ENCODE peak calls at places on chromosomes 7 and 10, in ten cellular contexts. G is PC-9, C is GM23338, F is GM23248, N is PC-3, Q is HCT116, P is MM.1S, L is SK-N-SH, W is hepatocyte, O is Karpas-422. X is an unnamed sample. For H3K9me2, the result is how much of the 10 kb centered on the place peaks cover.

GRCh38 chr10:31399631-31400030 is 80.6 kb downstream of the ZEB1 start:
- DNase-seq in L (no peak), C (no peak), P (no peak), F (peak), O (no peak), Q (no peak), W (no peak), N (peak), G (no peak), X (no peak)

GRCh38 chr10:62790571-62790970 is 13.9 kb upstream of the ADO start:
- DNase-seq in O (no peak), W (no peak), G (no peak), F (no peak), P (no peak), N (no peak), C (no peak), L (no peak), Q (no peak), X (no peak)

GRCh38 chr7:35701287-35701686 is 6.4 kb upstream of the HERPUD2 start:
- DNase-seq in W (no peak), P (peak), G (no peak), N (no peak), C (no peak), Q (no peak), F (no peak), O (peak), L (no peak), X (peak)

GRCh38 chr10:69317175-69318086 is 39.1 kb downstream of the HK1 start:
- DNase-seq in G (peak), O (peak), F (no peak), C (no peak), P (no peak), W (no peak), L (no peak), N (peak), Q (no peak), X (peak)

GRCh38 chr10:5963591-5963990 is 13.8 kb downstream of the IL15RA start:
- DNase-seq in L (no peak), P (no peak), F (no peak), W (no peak), Q (no peak), N (no peak), O (no peak), C (no peak), G (no peak), X (no peak)

GRCh38 chr10:116960066-116960465 is 44.9 kb downstream of the SHTN1 start:
- DNase-seq in W (no peak), L (no peak), F (peak), C (no peak), O (no peak), Q (no peak), N (no peak), P (no peak), G (no peak), X (no peak)

GRCh38 chr10:76881477-76882220 is 756.0 kb downstream of the KCNMA1 start:
- DNase-seq in F (peak), G (no peak), P (peak), W (no peak), O (no peak), L (no peak), C (no peak), N (no peak), Q (no peak), X (no peak)

GRCh38 chr10:12492016-12492415 is 142.7 kb downstream of the CAMK1D start:
- DNase-seq in O (no peak), L (no peak), P (no peak), F (no peak), W (no peak), Q (no peak), C (no peak), G (no peak), N (no peak), X (no peak)

GRCh38 chr7:6489612-6490011 is 41.9 kb upstream of the DAGLB start:
- DNase-seq in O (peak), W (no peak), L (no peak), N (no peak), C (peak), G (no peak), F (peak), P (peak), Q (peak), X (peak)

GRCh38 chr10:71746344-71747037 is 26.8 kb downstream of the VSIR start:
- DNase-seq in G (peak), N (no peak), P (no peak), W (peak), O (peak), L (peak), C (peak), Q (no peak), F (no peak), X (peak)

GRCh38 chr10:111122127-111122526 is 45.3 kb downstream of the ADRA2A start:
- DNase-seq in O (no peak), N (no peak), L (no peak), C (no peak), F (no peak), W (no peak), Q (no peak), G (no peak), P (no peak), X (no peak)

GRCh38 chr10:132867801-132868644 is 74.3 kb downstream of the CFAP46 start:
- DNase-seq in Q (no peak), L (no peak), P (no peak), O (no peak), F (no peak), C (no peak), W (no peak), N (no peak), G (no peak), X (no peak)

GRCh38 chr7:121334376-121334775 is 5.6 kb downstream of the WNT16 start:
- DNase-seq in N (no peak), W (no peak), F (no peak), G (no peak), P (no peak), Q (no peak), O (no peak), C (no peak), L (no peak), X (no peak)

GRCh38 chr10:124149681-124150080 is 56.3 kb upstream of the CHST15 start:
- DNase-seq in Q (no peak), N (no peak), C (no peak), P (peak), W (no peak), L (peak), G (no peak), F (no peak), O (no peak), X (peak)

GRCh38 chr10:20302033-20302432 is 485.8 kb downstream of the PLXDC2 start:
- DNase-seq in Q (no peak), C (no peak), P (no peak), F (no peak), L (no peak), G (no peak), N (peak), W (peak), O (no peak), X (no peak)

GRCh38 chr7:68776326-68776725 is 821.9 kb upstream of the AUTS2 start:
- DNase-seq in P (no peak), N (no peak), O (no peak), L (no peak), F (no peak), W (peak), G (no peak), Q (no peak), C (no peak), X (no peak)

GRCh38 chr7:145183069-145183468 is 347.2 kb upstream of the TPK1 start:
- DNase-seq in L (no peak), F (no peak), O (no peak), G (no peak), W (no peak), N (peak), C (no peak), P (no peak), Q (no peak), X (no peak)

GRCh38 chr7:96430350-96430749 is 108.5 kb upstream of the SLC25A13 start:
- DNase-seq in F (no peak), L (no peak), C (no peak), G (no peak), P (peak), Q (no peak), N (no peak), O (no peak), W (no peak), X (no peak)

GRCh38 chr10:27890971-27891370 is 107.9 kb downstream of the ODAD2 start:
- DNase-seq in L (no peak), F (no peak), G (no peak), Q (no peak), O (no peak), N (peak), W (no peak), C (no peak), P (no peak), X (no peak)

GRCh38 chr10:129963831-129964501 is at the start of gene EBF3:
- DNase-seq in N (peak), C (peak), F (peak), Q (no peak), G (no peak), P (no peak), O (no peak), L (peak), W (peak), X (no peak)

GRCh38 chr10:106493166-106493565 is 671.3 kb downstream of the SORCS1 start:
- DNase-seq in W (no peak), O (no peak), Q (no peak), L (no peak), N (no peak), C (no peak), P (no peak), F (no peak), G (no peak), X (no peak)

GRCh38 chr10:60281331-60281730 is 108.3 kb downstream of the ANK3 start:
- DNase-seq in P (no peak), N (peak), Q (no peak), F (no peak), L (no peak), W (no peak), O (no peak), G (no peak), C (no peak), X (no peak)

GRCh38 chr10:14296081-14296709 is 34.5 kb downstream of the FRMD4A start:
- DNase-seq in W (peak), C (no peak), Q (no peak), O (no peak), N (no peak), F (no peak), L (peak), P (no peak), G (no peak), X (no peak)

GRCh38 chr10:99529483-99530107 is 3.1 kb upstream of the NKX2-3 start:
- DNase-seq in W (no peak), F (no peak), Q (no peak), L (no peak), N (no peak), P (no peak), O (no peak), G (no peak), C (peak), X (no peak)

GRCh38 chr7:79927116-79927515 is 207.5 kb upstream of the GNAI1 start:
- DNase-seq in L (no peak), C (no peak), N (no peak), Q (no peak), P (no peak), F (no peak), G (no peak), W (no peak), O (no peak), X (no peak)

GRCh38 chr7:102140952-102141370 is 145.7 kb upstream of the SH2B2 start:
- DNase-seq in N (no peak), W (no peak), L (no peak), O (peak), G (no peak), F (no peak), P (peak), C (no peak), Q (no peak), X (peak)

GRCh38 chr7:27160546-27161213 is 4.2 kb upstream of the HOXA7 start:
- DNase-seq in N (peak), L (peak), C (peak), Q (no peak), P (peak), G (peak), O (peak), F (peak), W (peak), X (peak)

GRCh38 chr10:17233534-17233933 is 5.5 kb downstream of the VIM start:
- DNase-seq in G (no peak), N (no peak), C (no peak), F (peak), O (no peak), L (no peak), P (no peak), W (no peak), Q (no peak), X (no peak)

GRCh38 chr10:126387041-126387908 is 1.0 kb downstream of the ADAM12 start:
- DNase-seq in F (peak), C (peak), W (peak), P (no peak), N (peak), L (peak), Q (no peak), G (peak), O (no peak), X (no peak)

GRCh38 chr7:74164985-74165456 is 9.1 kb upstream of the EIF4H start:
- DNase-seq in L (no peak), W (no peak), Q (no peak), F (peak), C (peak), P (no peak), N (peak), G (no peak), O (peak), X (no peak)

GRCh38 chr10:35505241-35505873 is 99.8 kb upstream of the GJD4 start:
- DNase-seq in Q (no peak), W (peak), O (no peak), N (no peak), P (no peak), G (no peak), F (no peak), C (no peak), L (no peak), X (no peak)

GRCh38 chr7:132569884-132570614 is 6.2 kb downstream of the PLXNA4 start:
- DNase-seq in P (no peak), Q (no peak), W (no peak), L (no peak), N (no peak), F (no peak), G (no peak), C (no peak), O (no peak), X (no peak)

GRCh38 chr7:96649981-96650380 is 59.7 kb downstream of the SEM1 start:
- DNase-seq in Q (no peak), O (no peak), W (no peak), F (no peak), L (no peak), P (no peak), G (no peak), C (no peak), N (no peak), X (no peak)

GRCh38 chr7:131745645-131746248 is 189.3 kb upstream of the PODXL start:
- DNase-seq in W (peak), N (peak), Q (no peak), G (peak), C (peak), O (peak), L (no peak), F (peak), P (peak), X (no peak)

GRCh38 chr10:11742779-11743298 is 657 bp downstream of the ECHDC3 start:
- DNase-seq in O (no peak), G (no peak), C (peak), L (no peak), P (no peak), W (no peak), F (no peak), Q (no peak), N (no peak), X (no peak)

GRCh38 chr10:96673318-96674099 is 46.8 kb downstream of the PIK3AP1 start:
- DNase-seq in G (peak), W (peak), P (peak), C (no peak), O (peak), Q (no peak), F (no peak), N (no peak), L (no peak), X (peak)

GRCh38 chr10:96670786-96671185 is 49.5 kb downstream of the PIK3AP1 start:
- DNase-seq in F (no peak), O (no peak), C (no peak), P (no peak), G (no peak), W (no peak), L (no peak), Q (no peak), N (peak), X (peak)

GRCh38 chr10:96672491-96673175 is 47.7 kb downstream of the PIK3AP1 start:
- DNase-seq in F (no peak), L (no peak), N (no peak), O (no peak), P (no peak), G (no peak), C (no peak), W (no peak), Q (no peak), X (no peak)

GRCh38 chr10:96667401-96667800 is 52.9 kb downstream of the PIK3AP1 start:
- DNase-seq in N (no peak), W (no peak), F (peak), C (no peak), O (no peak), Q (no peak), G (no peak), P (no peak), L (no peak), X (no peak)

GRCh38 chr10:96671207-96671890 is 49.0 kb downstream of the PIK3AP1 start:
- DNase-seq in C (no peak), N (no peak), W (no peak), P (no peak), G (no peak), O (no peak), F (no peak), Q (no peak), L (no peak), X (no peak)
- H3K9me2 ChIP-seq in C (under half), N (under half), W (under half), P (under half), G (under half), O (under half), F (under half), Q (under half), L (under half), X (under half)

DNA sequence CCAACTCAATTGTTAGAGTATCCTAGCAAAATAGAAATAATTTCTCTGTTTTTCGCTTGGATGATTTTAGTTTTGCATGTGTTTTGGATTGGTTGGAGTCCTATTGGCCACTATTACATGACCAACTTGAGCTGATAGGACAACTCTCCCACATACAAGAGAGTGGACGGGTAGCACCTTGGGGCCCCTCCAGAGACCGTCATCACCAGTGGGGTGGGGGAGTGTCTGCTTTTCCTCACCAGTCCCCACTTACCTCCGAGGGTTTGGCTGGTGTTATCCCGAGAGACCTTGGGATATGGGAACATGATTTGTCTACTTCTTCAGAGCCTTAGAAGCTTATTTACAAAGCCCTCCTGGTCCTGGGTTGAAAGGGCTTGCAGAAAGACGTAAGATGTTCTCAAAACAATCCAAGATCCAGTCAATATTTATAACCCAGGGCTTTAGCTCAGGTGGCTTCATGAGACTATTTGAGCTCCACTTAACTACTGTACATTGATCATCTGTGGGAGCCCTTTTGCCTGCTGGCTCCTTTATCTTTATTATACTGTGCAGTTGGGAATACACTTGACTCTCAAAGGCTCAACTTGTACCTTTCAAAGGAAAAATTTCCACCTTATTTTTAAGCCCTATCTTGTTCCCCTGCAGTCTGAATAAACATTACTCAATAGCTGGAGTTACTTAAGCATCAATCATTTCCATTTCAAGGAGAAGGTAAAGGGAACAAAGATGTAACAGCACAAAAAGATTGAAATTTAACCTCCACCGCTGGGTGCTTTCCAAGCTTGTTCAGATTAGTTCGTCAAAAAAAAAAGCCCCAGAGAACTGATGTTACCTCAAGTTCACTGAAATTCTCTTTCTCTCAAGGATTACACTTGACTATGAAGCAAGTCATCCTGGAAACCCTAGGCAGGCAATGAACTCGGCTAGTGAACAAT is 119.7 kb downstream of the WDR11 start:
- DNase-seq in L (no peak), C (no peak), G (no peak), P (no peak), N (no peak), W (no peak), Q (no peak), F (no peak), O (no peak), X (no peak)
- H3K27ac ChIP-seq in L (no peak), C (no peak), G (no peak), P (no peak), N (no peak), W (peak), Q (no peak), F (no peak), O (no peak), X (no peak)

DNA sequence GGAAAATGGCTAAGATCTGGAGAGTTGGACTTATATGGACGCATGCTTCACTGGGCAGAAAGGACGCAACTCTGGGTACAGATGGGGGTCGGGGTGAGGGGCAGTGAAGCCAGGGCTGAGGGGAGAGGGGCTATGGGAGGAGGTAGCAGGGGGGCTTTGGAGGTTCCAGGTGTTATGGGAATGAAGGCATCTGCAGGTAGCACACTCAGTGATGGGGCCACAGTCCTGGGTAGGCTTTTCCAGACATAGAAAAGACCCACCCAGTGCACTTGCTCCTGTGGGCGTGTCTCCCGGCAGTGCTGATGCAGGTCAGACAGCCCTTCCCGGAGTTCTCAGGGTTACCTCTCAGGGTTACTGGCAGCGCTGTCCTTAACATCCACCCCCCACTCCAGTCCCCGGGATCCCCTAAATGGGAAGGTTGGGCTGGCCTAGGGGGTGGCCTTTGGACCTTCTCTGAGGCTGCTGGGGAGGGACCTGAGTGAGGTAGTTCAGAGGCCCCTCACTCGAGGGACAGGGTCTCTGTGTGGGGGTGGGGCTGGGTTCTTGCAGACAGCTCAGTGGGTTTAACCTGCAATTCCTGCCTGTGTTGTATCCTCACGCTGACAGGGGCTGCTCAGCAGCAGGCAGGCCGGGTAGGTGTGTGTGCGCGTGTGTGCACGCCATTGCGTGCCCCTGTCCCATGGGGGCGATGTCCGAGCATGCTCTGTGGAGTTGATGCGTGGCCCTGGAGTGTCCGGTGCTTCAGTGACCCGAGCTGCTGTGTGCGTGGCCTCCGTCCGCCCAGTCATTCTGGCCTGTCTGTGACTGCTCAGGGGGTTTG is 6.2 kb downstream of the ZYX start:
- DNase-seq in Q (no peak), L (no peak), F (peak), G (no peak), N (no peak), P (no peak), W (no peak), C (peak), O (no peak), X (no peak)
- H3K4me2 ChIP-seq in Q (no peak), L (peak), F (no peak), G (no peak), N (no peak), P (no peak), W (no peak), C (no peak), O (no peak), X (no peak)

DNA sequence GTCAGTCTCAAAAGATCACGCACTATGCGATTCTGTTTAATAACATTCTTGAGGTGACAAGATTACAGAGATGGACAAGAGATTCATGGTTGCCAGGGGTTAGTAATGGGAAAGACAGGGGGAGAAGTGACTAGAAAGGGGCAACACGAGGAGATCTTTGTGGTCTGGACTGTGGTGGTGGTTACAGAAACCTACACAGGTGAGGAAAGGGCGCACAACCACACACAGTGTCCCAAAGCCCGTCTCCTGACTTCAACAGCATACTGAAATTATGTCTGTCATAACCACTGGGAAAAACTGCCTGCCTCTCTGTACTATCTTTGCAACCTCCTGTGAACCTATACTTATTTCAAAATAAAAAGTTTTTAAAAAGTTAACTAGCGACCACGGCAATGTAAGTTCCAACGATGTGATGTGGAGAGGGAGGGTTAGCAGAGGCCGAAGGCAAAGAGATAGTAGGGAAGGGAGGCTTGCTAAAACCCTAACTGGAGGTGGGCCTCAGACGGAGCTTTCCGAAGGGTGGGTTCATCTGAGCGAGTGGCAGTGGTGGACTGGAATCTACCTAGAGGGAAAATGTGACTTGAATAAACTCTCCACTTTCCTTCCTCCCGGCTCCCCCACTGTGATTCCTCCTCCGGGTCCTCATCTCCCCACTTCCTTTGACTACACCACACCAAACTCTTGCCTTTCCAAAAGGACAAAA is 43.7 kb downstream of the GNA12 start:
- DNase-seq in L (no peak), Q (no peak), F (no peak), P (no peak), O (no peak), G (no peak), C (no peak), N (no peak), W (no peak), X (no peak)
- H3K9me2 ChIP-seq in L (under half), Q (under half), F (under half), P (under half), O (under half), G (under half), C (under half), N (under half), W (under half), X (under half)